ENCODE peak calls at places on chromosomes 5 and 9, in seven cellular contexts. L is IMR-90, V is mesenchymal stem cell, F is mesendoderm, W is H1, G is H9, J is trophoblast cell. S is an unnamed sample.

GRCh38 chr5:11182441-11183080 is 421.5 kb upstream of the DAP start:
- DNase-seq in L (peak; percentile 47), V (peak; percentile 49), F (peak; percentile 92), W (no peak), G (peak; percentile 35), J (peak; percentile 61), S (peak; percentile 15)

GRCh38 chr5:146338774-146339714 is at the start of gene POU4F3:
- DNase-seq in L (no peak), V (no peak), F (peak; percentile 67), W (peak; percentile 81), G (peak; percentile 77), J (no peak), S (no peak)

GRCh38 chr5:36680066-36680465 is 73.7 kb downstream of the SLC1A3 start:
- DNase-seq in L (no peak), V (no peak), F (no peak), W (no peak), G (no peak), J (no peak), S (no peak)

GRCh38 chr9:14314929-14315753 is 1.2 kb upstream of the NFIB start:
- DNase-seq in L (peak; percentile 34), V (peak; percentile 53), F (peak; percentile 75), W (peak; percentile 84), G (peak; percentile 65), J (peak; percentile 52), S (peak; percentile 32)

GRCh38 chr5:96338089-96338488 is 95.0 kb downstream of the PCSK1 start:
- DNase-seq in L (no peak), V (no peak), F (no peak), W (no peak), G (no peak), J (no peak), S (no peak)

GRCh38 chr9:22049411-22049810 is 40.3 kb upstream of the CDKN2B start:
- DNase-seq in L (peak; percentile 50), V (peak; percentile 44), F (no peak), W (no peak), G (no peak), J (no peak), S (no peak)

GRCh38 chr9:116156621-116157314 is 3.2 kb downstream of the PAPPA start:
- DNase-seq in L (peak; percentile 78), V (peak; percentile 88), F (peak; percentile 90), W (peak; percentile 67), G (peak; percentile 74), J (peak; percentile 42), S (peak; percentile 42)

GRCh38 chr9:132411091-132411508 is 1.1 kb downstream of the CFAP77 start:
- DNase-seq in L (peak; percentile 7), V (peak; percentile 44), F (peak; percentile 88), W (peak; percentile 90), G (peak; percentile 91), J (peak; percentile 65), S (peak; percentile 70)

GRCh38 chr9:34253460-34253837 is 74.6 kb downstream of the UBAP1 start:
- DNase-seq in L (peak; percentile 70), V (no peak), F (no peak), W (no peak), G (no peak), J (no peak), S (no peak)
- H2BK120ac ChIP-seq in L (no peak overlapping the region), V (no peak overlapping the region), F (no peak overlapping the region), W (no peak overlapping the region), G (no peak overlapping the region), J (no peak overlapping the region), S (no peak overlapping the region)

GRCh38 chr9:133614678-133615077 is 5.5 kb upstream of the FAM163B start:
- DNase-seq in L (no peak), V (no peak), F (no peak), W (no peak), G (no peak), J (no peak), S (no peak)

GRCh38 chr9:133612816-133613215 is 3.6 kb upstream of the FAM163B start:
- DNase-seq in L (no peak), V (no peak), F (no peak), W (no peak), G (no peak), J (no peak), S (no peak)

GRCh38 chr9:133615101-133615896 is 6.1 kb upstream of the FAM163B start:
- DNase-seq in L (no peak), V (no peak), F (no peak), W (no peak), G (no peak), J (no peak), S (no peak)

GRCh38 chr9:133613396-133613795 is 4.2 kb upstream of the FAM163B start:
- DNase-seq in L (no peak), V (no peak), F (no peak), W (no peak), G (no peak), J (no peak), S (no peak)

DNA sequence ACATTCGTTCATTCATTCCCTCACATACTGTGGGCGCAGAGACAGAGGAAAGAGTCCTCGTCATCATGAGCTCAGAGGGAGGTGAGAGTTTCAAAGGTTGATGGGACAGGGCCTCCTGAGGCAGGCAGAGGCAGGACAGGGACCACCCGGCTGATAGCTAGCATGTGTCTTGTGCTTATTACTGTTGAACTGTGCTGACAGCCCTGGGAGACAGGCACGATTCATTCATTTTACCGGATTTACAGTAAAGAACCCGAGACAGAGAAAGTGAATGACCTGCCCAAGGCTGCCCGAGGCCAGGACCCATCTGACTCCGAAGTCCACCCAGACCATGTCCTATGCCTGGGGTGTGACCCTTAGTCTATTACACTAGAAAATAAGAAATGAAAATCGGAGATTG is 4.9 kb upstream of the FAM163B start:
- DNase-seq in L (no peak), V (no peak), F (no peak), W (no peak), G (no peak), J (no peak), S (no peak)
- H2BK120ac ChIP-seq in L (no peak overlapping the region), V (no peak overlapping the region), F (no peak overlapping the region), W (no peak overlapping the region), G (no peak overlapping the region), J (no peak overlapping the region), S (no peak overlapping the region)

GRCh38 chr5:72180925-72181324 is 73.7 kb downstream of the MAP1B start:
- DNase-seq in L (no peak), V (peak; percentile 26), F (no peak), W (no peak), G (no peak), J (no peak), S (no peak)

GRCh38 chr5:72185717-72186388 is 78.6 kb downstream of the MAP1B start:
- DNase-seq in L (no peak), V (no peak), F (no peak), W (no peak), G (no peak), J (no peak), S (no peak)

GRCh38 chr5:72179816-72180440 is 72.7 kb downstream of the MAP1B start:
- DNase-seq in L (no peak), V (no peak), F (no peak), W (no peak), G (no peak), J (no peak), S (no peak)

GRCh38 chr5:72184408-72184807 is 77.1 kb downstream of the MAP1B start:
- DNase-seq in L (no peak), V (no peak), F (no peak), W (no peak), G (no peak), J (no peak), S (no peak)

DNA sequence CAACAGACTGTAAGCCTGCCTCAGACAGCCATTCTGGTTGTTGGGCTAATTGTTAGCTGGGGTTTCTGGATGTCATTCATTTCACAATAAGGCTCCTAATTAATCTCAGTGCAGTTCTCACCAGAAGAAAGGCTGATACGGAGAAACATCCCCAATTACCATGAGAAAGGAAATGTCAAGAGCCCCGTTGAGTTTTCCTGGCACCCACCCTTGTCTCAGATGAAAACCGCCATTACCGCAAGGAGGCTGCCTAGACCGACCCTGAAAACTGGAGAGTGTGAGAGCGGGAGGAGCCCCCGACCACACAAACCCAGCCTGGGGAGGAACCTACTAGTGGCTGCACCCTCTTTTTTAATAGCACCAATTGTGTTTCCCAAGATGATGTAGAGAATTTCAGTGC is 76.0 kb downstream of the MAP1B start:
- DNase-seq in L (no peak), V (no peak), F (no peak), W (no peak), G (no peak), J (no peak), S (peak; percentile 73)
- H2BK120ac ChIP-seq in L (no peak overlapping the region), V (no peak overlapping the region), F (no peak overlapping the region), W (no peak overlapping the region), G (no peak overlapping the region), J (no peak overlapping the region), S (no peak overlapping the region)

GRCh38 chr5:30401479-30402058 is 791.9 kb upstream of the CDH6 start:
- DNase-seq in L (peak; percentile 48), V (peak; percentile 23), F (peak; percentile 71), W (peak; percentile 57), G (peak; percentile 43), J (peak; percentile 30), S (peak; percentile 43)
- H2BK120ac ChIP-seq in L (no peak overlapping the region), V (no peak overlapping the region), F (no peak overlapping the region), W (no peak overlapping the region), G (no peak overlapping the region), J (no peak overlapping the region), S (no peak overlapping the region)

DNA sequence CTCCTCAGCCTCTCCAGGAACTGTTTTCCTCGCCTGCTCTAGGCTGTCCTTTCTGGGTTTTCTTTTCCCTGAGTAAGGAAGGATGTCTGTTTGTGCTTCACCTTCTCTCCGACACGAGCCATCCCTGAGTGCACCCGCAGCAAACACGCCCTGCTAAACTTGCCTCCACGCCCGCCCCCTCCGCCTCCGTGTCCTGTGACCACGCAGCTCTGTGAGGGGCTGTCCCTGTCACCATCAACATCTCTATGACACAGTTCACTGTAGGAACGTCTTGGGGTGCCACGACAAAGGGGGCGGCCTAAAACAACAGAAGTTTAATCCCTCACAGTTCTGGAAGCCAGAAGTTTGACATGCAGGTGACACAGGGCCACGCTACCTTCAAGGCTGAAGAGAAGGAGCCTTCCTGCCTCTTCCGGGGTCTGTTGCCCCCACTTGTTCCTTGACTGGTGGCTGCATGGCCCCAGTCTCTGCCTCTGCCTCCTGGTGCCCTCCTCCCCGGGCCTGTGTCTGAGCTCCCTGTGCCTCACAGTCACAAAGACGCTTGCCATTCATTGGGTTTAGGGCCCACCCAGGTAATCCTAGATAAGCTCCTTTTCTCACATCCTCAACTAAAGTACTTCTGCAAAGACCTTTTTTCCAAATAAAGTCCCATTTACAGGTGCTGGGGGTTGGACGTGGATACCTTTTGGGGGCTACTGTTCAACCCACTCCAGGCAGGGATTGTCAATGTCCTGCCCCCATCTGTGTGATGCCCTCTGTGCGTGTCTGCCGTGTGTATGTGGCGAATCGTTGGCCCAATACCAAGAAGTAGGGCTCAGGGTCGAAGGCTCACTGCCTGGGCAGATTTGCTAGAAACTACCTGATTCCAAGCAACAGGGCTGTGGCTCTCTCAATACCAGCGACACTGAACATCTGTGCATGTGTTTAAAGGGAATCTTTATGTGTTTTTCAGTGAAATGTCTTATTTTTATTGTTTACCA is 39.7 kb downstream of the IRX2 start:
- DNase-seq in L (no peak), V (no peak), F (no peak), W (no peak), G (no peak), J (no peak), S (no peak)
- H2BK120ac ChIP-seq in L (no peak overlapping the region), V (no peak overlapping the region), F (no peak overlapping the region), W (no peak overlapping the region), G (no peak overlapping the region), J (no peak overlapping the region), S (no peak overlapping the region)